ENCODE peak calls at places on chromosomes 3 and 15, in four cellular contexts. One of them, this sample, is unnamed.
A peak's percentile ranks its signal among the peaks of the same experiment; 100 is the strongest.

GRCh38 chr15:62999923-63000484 is 42.5 kb upstream of the TPM1 start:
- DNase-seq in LHCN-M2: peak; percentile 42
- DNase-seq in activated naive CD8-positive, alpha-beta T cell treated with anti-CD3 and anti-CD28 coated beads for 36 hours: no peak
- DNase-seq in KBM-7: no peak
- DNase-seq in this sample: no peak

GRCh38 chr15:101050647-101051290 is 131.6 kb downstream of the LRRK1 start:
- DNase-seq in KBM-7: no peak
- DNase-seq in LHCN-M2: no peak
- DNase-seq in activated naive CD8-positive, alpha-beta T cell treated with anti-CD3 and anti-CD28 coated beads for 36 hours: no peak
- DNase-seq in this sample: no peak

GRCh38 chr3:42556089-42556632 is 25.6 kb downstream of the SEC22C start:
- DNase-seq in KBM-7: peak; percentile 14
- DNase-seq in activated naive CD8-positive, alpha-beta T cell treated with anti-CD3 and anti-CD28 coated beads for 36 hours: no peak
- DNase-seq in LHCN-M2: no peak
- DNase-seq in this sample: no peak

GRCh38 chr15:45729146-45729545 is 94.3 kb downstream of the SQOR start:
- DNase-seq in LHCN-M2: no peak
- DNase-seq in activated naive CD8-positive, alpha-beta T cell treated with anti-CD3 and anti-CD28 coated beads for 36 hours: no peak
- DNase-seq in KBM-7: no peak
- DNase-seq in this sample: no peak

GRCh38 chr3:150223090-150223489 is 185.0 kb upstream of the TSC22D2 start:
- DNase-seq in LHCN-M2: no peak
- DNase-seq in KBM-7: peak; percentile 35
- DNase-seq in activated naive CD8-positive, alpha-beta T cell treated with anti-CD3 and anti-CD28 coated beads for 36 hours: no peak
- DNase-seq in this sample: peak; percentile 35

GRCh38 chr3:134753999-134754742 is 40.9 kb upstream of the EPHB1 start:
- DNase-seq in KBM-7: no peak
- DNase-seq in activated naive CD8-positive, alpha-beta T cell treated with anti-CD3 and anti-CD28 coated beads for 36 hours: no peak
- DNase-seq in LHCN-M2: no peak
- DNase-seq in this sample: no peak

GRCh38 chr15:59170295-59170881 is 36.3 kb upstream of the LDHAL6B start:
- DNase-seq in activated naive CD8-positive, alpha-beta T cell treated with anti-CD3 and anti-CD28 coated beads for 36 hours: no peak
- DNase-seq in KBM-7: peak; percentile 14
- DNase-seq in LHCN-M2: peak; percentile 44
- DNase-seq in this sample: no peak

GRCh38 chr3:111667621-111668239 is 72.6 kb upstream of the ZBED2 start:
- DNase-seq in LHCN-M2: no peak
- DNase-seq in KBM-7: peak; percentile 96
- DNase-seq in activated naive CD8-positive, alpha-beta T cell treated with anti-CD3 and anti-CD28 coated beads for 36 hours: peak; percentile 65
- DNase-seq in this sample: peak; percentile 99

GRCh38 chr3:176814252-176814651 is 383.0 kb downstream of the TBL1XR1 start:
- DNase-seq in LHCN-M2: peak; percentile 65
- DNase-seq in KBM-7: peak; percentile 53
- DNase-seq in activated naive CD8-positive, alpha-beta T cell treated with anti-CD3 and anti-CD28 coated beads for 36 hours: peak; percentile 19
- DNase-seq in this sample: peak; percentile 40

GRCh38 chr15:24919446-24919845 is 35.3 kb upstream of the SNRPN start:
- DNase-seq in LHCN-M2: no peak
- DNase-seq in KBM-7: no peak
- DNase-seq in activated naive CD8-positive, alpha-beta T cell treated with anti-CD3 and anti-CD28 coated beads for 36 hours: no peak
- DNase-seq in this sample: no peak

GRCh38 chr3:107367353-107367752 is 9.9 kb upstream of the CCDC54 start:
- DNase-seq in LHCN-M2: peak; percentile 77
- DNase-seq in KBM-7: peak; percentile 53
- DNase-seq in activated naive CD8-positive, alpha-beta T cell treated with anti-CD3 and anti-CD28 coated beads for 36 hours: no peak
- DNase-seq in this sample: peak; percentile 56

GRCh38 chr3:134527037-134527436 is 41.2 kb downstream of the CEP63 start:
- DNase-seq in LHCN-M2: no peak
- DNase-seq in KBM-7: peak; percentile 26
- DNase-seq in activated naive CD8-positive, alpha-beta T cell treated with anti-CD3 and anti-CD28 coated beads for 36 hours: peak; percentile 14
- DNase-seq in this sample: peak; percentile 10

GRCh38 chr3:175274474-175275218 is 415.5 kb downstream of the NAALADL2 start:
- DNase-seq in LHCN-M2: no peak
- DNase-seq in activated naive CD8-positive, alpha-beta T cell treated with anti-CD3 and anti-CD28 coated beads for 36 hours: no peak
- DNase-seq in KBM-7: no peak
- DNase-seq in this sample: no peak

GRCh38 chr3:151085227-151085888 is at the start of gene MED12L:
- DNase-seq in activated naive CD8-positive, alpha-beta T cell treated with anti-CD3 and anti-CD28 coated beads for 36 hours: peak; percentile 81
- DNase-seq in KBM-7: peak; percentile 84
- DNase-seq in LHCN-M2: peak; percentile 27
- DNase-seq in this sample: peak; percentile 75

GRCh38 chr3:150147776-150148175 is 177.1 kb upstream of the PFN2 start:
- DNase-seq in LHCN-M2: peak; percentile 97
- DNase-seq in activated naive CD8-positive, alpha-beta T cell treated with anti-CD3 and anti-CD28 coated beads for 36 hours: no peak
- DNase-seq in KBM-7: no peak
- DNase-seq in this sample: no peak

GRCh38 chr3:195802795-195803194 is 8.9 kb downstream of the MUC4 start:
- DNase-seq in activated naive CD8-positive, alpha-beta T cell treated with anti-CD3 and anti-CD28 coated beads for 36 hours: no peak
- DNase-seq in KBM-7: peak; percentile 94
- DNase-seq in LHCN-M2: no peak
- DNase-seq in this sample: no peak

GRCh38 chr3:171333784-171334464 is 126.3 kb downstream of the TNIK start:
- DNase-seq in KBM-7: no peak
- DNase-seq in LHCN-M2: no peak
- DNase-seq in activated naive CD8-positive, alpha-beta T cell treated with anti-CD3 and anti-CD28 coated beads for 36 hours: no peak
- DNase-seq in this sample: no peak

GRCh38 chr3:169241928-169242751 is 421.4 kb downstream of the MECOM start:
- DNase-seq in LHCN-M2: peak; percentile 22
- DNase-seq in KBM-7: no peak
- DNase-seq in activated naive CD8-positive, alpha-beta T cell treated with anti-CD3 and anti-CD28 coated beads for 36 hours: no peak
- DNase-seq in this sample: no peak

GRCh38 chr15:36784717-36785116 is 205.3 kb downstream of the CDIN1 start:
- DNase-seq in LHCN-M2: no peak
- DNase-seq in activated naive CD8-positive, alpha-beta T cell treated with anti-CD3 and anti-CD28 coated beads for 36 hours: no peak
- DNase-seq in KBM-7: no peak
- DNase-seq in this sample: no peak

GRCh38 chr3:5187920-5188418 is 462 bp downstream of the EDEM1 start:
- DNase-seq in KBM-7: no peak
- DNase-seq in LHCN-M2: peak; percentile 30
- DNase-seq in activated naive CD8-positive, alpha-beta T cell treated with anti-CD3 and anti-CD28 coated beads for 36 hours: peak; percentile 70
- DNase-seq in this sample: peak; percentile 31

GRCh38 chr15:88651971-88652370 is 13.2 kb downstream of the ISG20 start:
- DNase-seq in KBM-7: no peak
- DNase-seq in LHCN-M2: no peak
- DNase-seq in activated naive CD8-positive, alpha-beta T cell treated with anti-CD3 and anti-CD28 coated beads for 36 hours: no peak
- DNase-seq in this sample: no peak

GRCh38 chr3:60009931-60010478 is 960.2 kb upstream of the CFAP20DC start:
- DNase-seq in activated naive CD8-positive, alpha-beta T cell treated with anti-CD3 and anti-CD28 coated beads for 36 hours: no peak
- DNase-seq in LHCN-M2: no peak
- DNase-seq in KBM-7: no peak
- DNase-seq in this sample: no peak

GRCh38 chr15:52208306-52208946 is 17.2 kb upstream of the GNB5 start:
- DNase-seq in KBM-7: peak; percentile 89
- DNase-seq in activated naive CD8-positive, alpha-beta T cell treated with anti-CD3 and anti-CD28 coated beads for 36 hours: peak; percentile 67
- DNase-seq in LHCN-M2: peak; percentile 79
- DNase-seq in this sample: peak; percentile 67

GRCh38 chr3:49657208-49657915 is 16.8 kb upstream of the APEH start:
- DNase-seq in KBM-7: no peak
- DNase-seq in LHCN-M2: no peak
- DNase-seq in activated naive CD8-positive, alpha-beta T cell treated with anti-CD3 and anti-CD28 coated beads for 36 hours: no peak
- DNase-seq in this sample: no peak

GRCh38 chr3:62876064-62876463 is 848 bp upstream of the CADPS start:
- DNase-seq in activated naive CD8-positive, alpha-beta T cell treated with anti-CD3 and anti-CD28 coated beads for 36 hours: peak; percentile 2
- DNase-seq in LHCN-M2: peak; percentile 25
- DNase-seq in KBM-7: peak; percentile 8
- DNase-seq in this sample: no peak

This sample was measured in AML-193.